ENCODE peak calls at places on chromosomes 1 and 21, in seven cellular contexts. I, N, Q, G, A, S and C are unnamed samples.

GRCh38 chr1:14598498-14599172 is at the start of gene KAZN:
- DNase-seq in I (no peak), Q (no peak), N (no peak), A (no peak), S (no peak), G (no peak), C (no peak)

GRCh38 chr1:12549460-12550349 is 68.3 kb downstream of the DHRS3 start:
- DNase-seq in S (peak; percentile 71), Q (peak; percentile 72), G (peak; percentile 98), N (peak; percentile 89), I (no peak), A (no peak), C (peak; percentile 73)

GRCh38 chr1:85707990-85708825 is at the start of gene ZNHIT6:
- DNase-seq in A (peak; percentile 98), N (peak; percentile 81), S (peak; percentile 96), I (peak; percentile 50), G (peak; percentile 98), Q (peak; percentile 93), C (peak; percentile 93)

GRCh38 chr1:72009170-72009569 is 273.2 kb downstream of the NEGR1 start:
- DNase-seq in N (no peak), S (no peak), A (no peak), I (no peak), G (no peak), Q (no peak), C (no peak)

GRCh38 chr1:14599787-14600186 is 1.3 kb downstream of the KAZN start:
- DNase-seq in S (no peak), I (no peak), N (no peak), G (no peak), Q (no peak), A (no peak), C (no peak)

GRCh38 chr1:220594356-220594755 is 66.4 kb downstream of the MARK1 start:
- DNase-seq in N (no peak), S (no peak), G (peak; percentile 37), A (no peak), Q (no peak), I (no peak), C (no peak)

GRCh38 chr1:170678196-170678595 is 14.3 kb downstream of the PRRX1 start:
- DNase-seq in S (no peak), Q (no peak), A (no peak), G (no peak), N (no peak), I (no peak), C (no peak)

GRCh38 chr1:205588691-205589445 is 42.9 kb downstream of the ELK4 start:
- DNase-seq in I (no peak), G (peak; percentile 70), S (no peak), N (no peak), A (no peak), Q (no peak), C (peak; percentile 53)

GRCh38 chr1:41843378-41843777 is 75.3 kb downstream of the HIVEP3 start:
- DNase-seq in A (no peak), G (peak; percentile 88), S (no peak), N (no peak), I (no peak), Q (no peak), C (no peak)

GRCh38 chr1:229759037-229759435 is 133.0 kb downstream of the URB2 start:
- DNase-seq in I (no peak), N (no peak), S (no peak), G (peak; percentile 85), Q (no peak), A (no peak), C (no peak)

GRCh38 chr1:239997160-239997514 is 94.5 kb upstream of the FMN2 start:
- DNase-seq in A (peak; percentile 4), Q (no peak), I (no peak), G (no peak), S (no peak), N (no peak), C (no peak)

GRCh38 chr1:1842360-1843146 is 48.3 kb downstream of the GNB1 start:
- DNase-seq in S (no peak), I (no peak), N (no peak), G (no peak), A (peak; percentile 93), Q (no peak), C (peak; percentile 47)

GRCh38 chr1:93705897-93706500 is 24.4 kb upstream of the BCAR3 start:
- DNase-seq in I (no peak), N (no peak), A (no peak), Q (no peak), G (peak; percentile 51), S (no peak), C (no peak)

GRCh38 chr1:20887269-20887668 is 100.2 kb upstream of the HP1BP3 start:
- DNase-seq in Q (no peak), A (no peak), N (no peak), G (no peak), S (no peak), I (no peak), C (no peak)

GRCh38 chr1:71269823-71270222 is 189.0 kb upstream of the ZRANB2 start:
- DNase-seq in A (no peak), N (no peak), S (no peak), Q (no peak), I (no peak), G (no peak), C (no peak)

GRCh38 chr21:16570196-16570595 is 840.4 kb downstream of the USP25 start:
- DNase-seq in N (no peak), I (no peak), A (no peak), S (no peak), Q (no peak), G (peak; percentile 73), C (no peak)

GRCh38 chr1:66353207-66353606 is 180.7 kb upstream of the SGIP1 start:
- DNase-seq in I (no peak), N (no peak), Q (no peak), G (no peak), S (no peak), A (no peak), C (no peak)

GRCh38 chr1:155250633-155251449 is 4.4 kb downstream of the ENTREP3 start:
- DNase-seq in S (peak; percentile 92), G (peak; percentile 77), N (peak; percentile 81), A (peak; percentile 96), Q (peak; percentile 94), I (peak; percentile 49), C (peak; percentile 95)

GRCh38 chr1:155247667-155248563 is 7.4 kb downstream of the ENTREP3 start:
- DNase-seq in I (no peak), S (no peak), G (no peak), Q (no peak), N (no peak), A (no peak), C (no peak)

GRCh38 chr1:155251566-155251965 is 3.7 kb downstream of the ENTREP3 start:
- DNase-seq in I (no peak), S (no peak), N (no peak), G (no peak), Q (no peak), A (no peak), C (no peak)

GRCh38 chr1:155253208-155253607 is 2.1 kb downstream of the ENTREP3 start:
- DNase-seq in Q (no peak), N (no peak), I (no peak), A (no peak), S (no peak), G (no peak), C (no peak)

GRCh38 chr1:155250246-155250632 is 5.0 kb downstream of the ENTREP3 start:
- DNase-seq in A (no peak), N (no peak), Q (no peak), S (no peak), G (no peak), I (no peak), C (no peak)
- H3K4me3 ChIP-seq in A (peak overlapping the region; percentile 62), N (no peak overlapping the region), Q (no peak overlapping the region), S (no peak overlapping the region), G (no peak overlapping the region), I (peak overlapping the region; percentile 29), C (no peak overlapping the region)

DNA sequence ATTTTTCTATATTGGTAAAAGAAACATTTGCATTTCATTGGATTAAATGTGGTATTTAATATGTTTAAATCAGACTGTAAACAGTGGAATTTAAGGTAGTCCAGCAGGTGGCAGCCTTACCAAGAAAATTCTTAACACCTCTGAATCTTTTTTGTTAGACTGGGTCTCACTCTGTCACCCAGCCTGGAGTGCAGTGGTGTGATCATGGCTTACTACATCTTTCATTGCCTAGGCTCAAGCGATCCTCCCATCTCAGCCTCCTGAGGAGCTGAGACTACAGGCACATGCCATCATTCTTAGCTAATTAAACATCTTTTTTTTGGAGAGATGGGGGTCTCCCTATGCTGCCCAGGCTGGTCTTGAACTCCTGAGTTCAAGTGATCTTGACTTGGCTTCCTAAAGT is 98.8 kb downstream of the RABGAP1L start:
- DNase-seq in S (peak; percentile 43), G (peak; percentile 31), N (no peak), A (peak; percentile 64), I (no peak), Q (no peak), C (peak; percentile 33)
- TF ChIP-seq CTCF in S (no peak), G (peak; percentile 38), N (peak; percentile 49), A (peak; percentile 70), I (peak; percentile 38), Q (peak; percentile 64), C (peak; percentile 45)

DNA sequence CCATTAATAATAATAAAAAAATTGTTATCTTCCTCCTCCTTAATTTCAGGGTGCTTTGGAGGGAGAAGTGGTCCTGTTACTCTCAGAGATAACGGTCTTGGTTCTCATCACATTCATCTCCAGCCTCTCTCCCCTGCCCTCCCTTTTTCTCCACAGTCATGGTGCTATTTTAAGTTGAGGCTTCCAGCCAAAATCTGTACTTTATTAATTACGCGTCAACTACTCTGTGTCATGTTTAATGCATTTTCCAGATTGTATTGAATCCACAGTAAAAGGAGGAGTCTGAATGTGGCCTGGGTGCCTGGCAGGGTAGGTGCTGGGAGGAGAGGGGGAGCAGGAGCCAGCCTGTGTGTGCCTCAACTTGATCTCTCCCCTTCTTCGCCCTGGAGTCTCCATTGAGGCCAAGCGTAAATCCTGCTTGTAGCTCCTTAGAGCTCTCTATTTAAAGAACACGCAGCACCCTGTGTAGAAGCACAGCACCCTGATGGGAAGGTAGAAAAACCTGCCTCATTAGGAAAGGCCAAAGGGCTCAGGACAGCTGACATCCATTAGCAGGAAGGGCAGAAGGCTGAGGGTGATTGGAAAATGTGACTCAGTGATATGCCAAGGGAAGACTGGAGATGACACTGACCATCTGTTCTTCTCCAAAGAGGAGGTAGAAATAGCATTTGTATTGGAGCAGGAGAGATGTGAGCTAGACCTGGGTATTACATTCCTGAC is 82.4 kb downstream of the PLXNA2 start:
- DNase-seq in S (no peak), N (no peak), G (peak; percentile 90), I (no peak), Q (no peak), A (no peak), C (no peak)
- H3K4me1 ChIP-seq in S (peaks cover 36% of the 10 kb centered on the region), N (peaks cover 85% of the 10 kb centered on the region), G (peaks cover 4% of the 10 kb centered on the region), I (peaks cover 72% of the 10 kb centered on the region), Q (no peaks in the 10 kb centered on the region), A (no peaks in the 10 kb centered on the region), C (peaks cover 45% of the 10 kb centered on the region)

DNA sequence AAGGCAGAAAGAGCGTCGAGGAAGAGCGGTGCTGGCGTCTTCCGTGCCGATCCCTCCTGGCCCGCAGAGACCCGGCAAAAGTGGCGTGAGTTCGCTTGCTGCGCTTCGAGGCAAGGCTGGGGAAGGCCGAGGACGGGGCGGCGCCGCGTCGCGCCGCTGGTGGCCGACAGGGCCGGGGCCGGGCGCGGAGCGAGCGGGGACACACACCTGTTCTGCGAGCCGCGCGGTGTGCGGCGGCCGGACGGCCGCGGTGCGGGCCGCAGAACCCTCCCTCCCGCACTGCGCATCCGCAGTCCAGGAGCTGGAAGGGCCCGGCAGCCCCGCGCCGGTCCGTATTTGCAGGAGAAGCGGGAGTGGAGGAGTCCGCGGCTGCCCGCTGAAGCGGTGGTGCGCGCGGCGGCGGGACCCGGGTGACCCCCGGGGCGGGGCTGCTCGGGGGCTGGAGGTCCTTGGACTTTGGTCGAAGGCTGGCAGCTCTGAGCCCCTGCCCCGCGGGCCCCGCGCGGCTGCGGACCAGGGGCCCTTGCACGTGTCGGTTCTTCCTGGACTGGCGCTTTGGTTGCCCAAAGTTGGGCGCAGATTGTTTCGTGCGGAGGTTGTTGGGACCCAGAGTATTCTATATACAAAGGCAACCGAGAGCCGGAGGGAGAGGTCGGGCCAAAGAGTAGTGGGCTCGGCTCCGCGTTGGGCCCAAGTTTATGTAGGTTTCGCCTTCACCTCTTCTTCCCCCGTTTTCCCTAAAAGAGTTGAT is 2.5 kb downstream of the RNF220 start:
- DNase-seq in S (no peak), I (no peak), N (no peak), Q (no peak), A (no peak), G (no peak), C (no peak)
- H3K4me3 ChIP-seq in S (no peak overlapping the region), I (peak overlapping the region; percentile 49), N (peak overlapping the region; percentile 54), Q (no peak overlapping the region), A (no peak overlapping the region), G (no peak overlapping the region), C (no peak overlapping the region)